ENCODE peak calls at places on chromosomes 6 and 20, in five cellular contexts. Q is CD4-positive, alpha-beta T cell; L is cardiac muscle cell; O is PC-3; J is fibroblast of lung. D is an unnamed sample.

GRCh38 chr6:160464744-160465143 is 116.6 kb downstream of the SLC22A3 start:
- DNase-seq in L (no peak), O (no peak), J (no peak), Q (no peak), D (no peak)

GRCh38 chr6:89566011-89566775 is 72.4 kb downstream of the LYRM2 start:
- DNase-seq in Q (no peak), J (no peak), O (no peak), L (no peak), D (no peak)

GRCh38 chr6:110482774-110483400 is 6.5 kb upstream of the SLC22A16 start:
- DNase-seq in Q (no peak), J (peak; percentile 7), O (peak; percentile 4), L (no peak), D (no peak)

GRCh38 chr6:136793348-136793747 is 1.1 kb upstream of the MAP3K5 start:
- DNase-seq in Q (no peak), J (no peak), O (no peak), L (no peak), D (no peak)

GRCh38 chr6:108870357-108870756 is 22.1 kb downstream of the ARMC2 start:
- DNase-seq in Q (no peak), J (no peak), L (no peak), O (no peak), D (no peak)

GRCh38 chr6:38524436-38525145 is 115.1 kb downstream of the BTBD9 start:
- DNase-seq in O (peak; percentile 74), Q (no peak), L (no peak), J (peak; percentile 42), D (no peak)

GRCh38 chr6:139173172-139173571 is 38.3 kb downstream of the HECA start:
- DNase-seq in L (no peak), Q (no peak), O (peak; percentile 29), J (no peak), D (no peak)

GRCh38 chr6:154448448-154449096 is 61.9 kb downstream of the CNKSR3 start:
- DNase-seq in J (peak; percentile 86), L (peak; percentile 47), O (no peak), Q (no peak), D (no peak)

GRCh38 chr20:49187330-49188100 is 619 bp downstream of the STAU1 start:
- DNase-seq in O (no peak), Q (no peak), J (no peak), L (peak; percentile 38), D (peak; percentile 28)

GRCh38 chr6:147298461-147298860 is 94.2 kb downstream of the STXBP5 start:
- DNase-seq in Q (no peak), O (peak; percentile 42), L (no peak), J (no peak), D (no peak)

GRCh38 chr20:63915471-63915870 is 20.5 kb downstream of the DNAJC5 start:
- DNase-seq in Q (no peak), J (no peak), O (no peak), L (no peak), D (peak; percentile 91)

GRCh38 chr20:62804632-62805364 is at the start of gene OGFR:
- DNase-seq in Q (peak; percentile 61), L (peak; percentile 62), O (peak; percentile 51), J (peak; percentile 50), D (peak; percentile 69)

GRCh38 chr20:12166053-12166717 is 248.5 kb downstream of the BTBD3 start:
- DNase-seq in Q (no peak), J (peak; percentile 96), L (no peak), O (peak; percentile 83), D (no peak)

GRCh38 chr6:139605350-139605749 is 230.9 kb upstream of the CITED2 start:
- DNase-seq in J (peak; percentile 96), L (no peak), O (peak; percentile 58), Q (no peak), D (no peak)

GRCh38 chr20:62355527-62356142 is 11.5 kb downstream of the LAMA5 start:
- DNase-seq in J (no peak), L (no peak), O (peak; percentile 57), Q (no peak), D (no peak)

GRCh38 chr6:40999498-41000070 is 39.4 kb downstream of the UNC5CL start:
- DNase-seq in O (peak; percentile 35), J (peak; percentile 47), Q (no peak), L (peak; percentile 74), D (peak; percentile 69)

GRCh38 chr20:32018269-32019155 is 8.3 kb downstream of the CCM2L start:
- DNase-seq in O (peak; percentile 53), J (no peak), L (peak; percentile 73), Q (peak; percentile 22), D (peak; percentile 75)

GRCh38 chr6:80886475-80886874 is 780.0 kb downstream of the BCKDHB start:
- DNase-seq in O (no peak), J (no peak), Q (no peak), L (no peak), D (no peak)

GRCh38 chr20:11012975-11013374 is 339.2 kb upstream of the JAG1 start:
- DNase-seq in J (peak; percentile 85), L (no peak), Q (no peak), O (no peak), D (no peak)

GRCh38 chr20:2800590-2801458 is at the start of gene CPXM1:
- DNase-seq in Q (no peak), L (peak; percentile 68), J (no peak), O (no peak), D (no peak)

GRCh38 chr20:34220581-34220980 is 20.6 kb upstream of the ASIP start:
- DNase-seq in L (no peak), Q (no peak), O (peak; percentile 68), J (peak; percentile 2), D (no peak)

GRCh38 chr6:89655122-89655521 is 16.6 kb upstream of the LYRM2 start:
- DNase-seq in L (no peak), J (no peak), O (peak; percentile 35), Q (no peak), D (no peak)

GRCh38 chr6:124854338-124854922 is 107.8 kb upstream of the RNF217 start:
- DNase-seq in L (no peak), Q (no peak), O (peak; percentile 16), J (peak; percentile 34), D (no peak)

GRCh38 chr6:108200631-108201030 is 34.8 kb downstream of the NR2E1 start:
- DNase-seq in L (no peak), J (peak; percentile 69), Q (no peak), O (peak; percentile 87), D (no peak)

GRCh38 chr20:51193066-51193772 is 170.3 kb upstream of the KCNG1 start:
- DNase-seq in J (no peak), Q (no peak), O (peak; percentile 85), L (no peak), D (no peak)

GRCh38 chr6:139080255-139080920 is 51.8 kb downstream of the ABRACL start:
- DNase-seq in J (no peak), Q (no peak), O (peak; percentile 75), L (no peak), D (no peak)

GRCh38 chr6:5517781-5518180 is 256.5 kb downstream of the FARS2 start:
- DNase-seq in L (no peak), Q (no peak), O (no peak), J (no peak), D (no peak)

GRCh38 chr6:45727824-45728449 is 287.7 kb downstream of the CLIC5 start:
- DNase-seq in J (no peak), Q (no peak), L (no peak), O (no peak), D (no peak)

GRCh38 chr6:152976749-152977148 is 6.1 kb downstream of the FBXO5 start:
- DNase-seq in J (peak; percentile 47), Q (no peak), L (no peak), O (no peak), D (no peak)

GRCh38 chr20:7327815-7328214 is 560.3 kb downstream of the BMP2 start:
- DNase-seq in Q (no peak), L (no peak), J (no peak), O (no peak), D (no peak)
- H3K27ac ChIP-seq in Q (no peak overlapping the region), L (no peak overlapping the region), J (no peak overlapping the region), O (no peak overlapping the region), D (no peak overlapping the region)

GRCh38 chr6:42103218-42103617 is 39.2 kb downstream of the C6orf132 start:
- DNase-seq in J (no peak), L (peak; percentile 42), O (no peak), Q (no peak), D (no peak)
- H3K27ac ChIP-seq in J (no peak overlapping the region), L (peak overlapping the region; percentile 64), O (no peak overlapping the region), Q (no peak overlapping the region), D (peak overlapping the region; percentile 67)

DNA sequence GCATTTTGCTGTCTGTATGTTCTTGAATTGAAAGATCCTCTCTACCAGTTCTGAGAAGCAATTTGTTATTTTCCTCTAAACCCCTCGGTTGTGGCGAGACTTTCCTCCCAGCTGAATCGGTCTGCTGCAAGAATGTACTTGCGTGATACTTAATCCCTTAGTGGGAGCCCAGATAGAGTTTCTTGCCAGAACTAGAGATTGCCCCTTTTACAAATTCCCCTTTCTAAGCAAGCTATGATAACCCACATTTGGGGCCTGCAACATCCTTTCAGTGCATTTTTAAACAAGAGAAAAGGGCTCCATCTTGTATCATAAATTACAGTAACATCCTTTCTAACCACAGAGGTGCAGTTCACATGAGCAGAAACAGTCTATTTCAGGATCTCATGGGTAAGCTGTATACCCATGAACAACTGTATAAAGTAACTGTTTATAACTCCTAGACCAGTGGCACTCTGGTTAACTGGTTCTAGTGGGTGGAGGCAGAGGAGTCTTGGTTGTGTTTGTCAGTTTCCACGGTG is 112.9 kb upstream of the ZNF217 start:
- DNase-seq in Q (no peak), O (no peak), L (no peak), J (peak; percentile 28), D (no peak)
- H3K27ac ChIP-seq in Q (peak overlapping the region; percentile 62), O (no peak overlapping the region), L (peak overlapping the region; percentile 5), J (peak overlapping the region; percentile 20), D (peak overlapping the region; percentile 14)

GRCh38 chr6:31797607-31798006 is 2.1 kb upstream of the VARS1 start:
- DNase-seq in L (no peak), O (no peak), J (no peak), Q (peak; percentile 28), D (no peak)
- H3K27ac ChIP-seq in L (peak overlapping the region; percentile 28), O (no peak overlapping the region), J (no peak overlapping the region), Q (peak overlapping the region; percentile 50), D (peak overlapping the region; percentile 2)

GRCh38 chr6:79137671-79138070 is 59.6 kb upstream of the PHIP start:
- DNase-seq in L (no peak), J (no peak), O (no peak), Q (no peak), D (no peak)
- H3K27ac ChIP-seq in L (no peak overlapping the region), J (no peak overlapping the region), O (no peak overlapping the region), Q (no peak overlapping the region), D (no peak overlapping the region)

GRCh38 chr6:156953125-156953477 is 175.9 kb downstream of the ARID1B start:
- DNase-seq in Q (no peak), J (no peak), O (no peak), L (peak; percentile 55), D (no peak)
- H3K27ac ChIP-seq in Q (no peak overlapping the region), J (peak overlapping the region; percentile 82), O (peak overlapping the region; percentile 61), L (peak overlapping the region; percentile 86), D (no peak overlapping the region)

GRCh38 chr6:134247854-134248580 is 69.9 kb downstream of the SGK1 start:
- DNase-seq in J (no peak), O (no peak), L (no peak), Q (no peak), D (no peak)
- H3K27ac ChIP-seq in J (no peak overlapping the region), O (no peak overlapping the region), L (no peak overlapping the region), Q (peak overlapping the region; percentile 48), D (no peak overlapping the region)

GRCh38 chr20:24875078-24875477 is 74.0 kb upstream of the CST7 start:
- DNase-seq in Q (no peak), J (no peak), L (no peak), O (no peak), D (no peak)
- H3K27ac ChIP-seq in Q (no peak overlapping the region), J (no peak overlapping the region), L (no peak overlapping the region), O (no peak overlapping the region), D (no peak overlapping the region)

D was measured in stomach.